ENCODE peak calls at places on chromosomes 3 and 15, in four cellular contexts. G, R, X and O are unnamed samples. For H3K9me3, the result is how much of the 10 kb centered on the place peaks cover.

GRCh38 chr3:51559961-51560360 is 21.4 kb downstream of the RAD54L2 start:
- DNase-seq in G (no peak), R (no peak), X (no peak), O (no peak)

GRCh38 chr3:136250862-136251460 is 821 bp downstream of the PCCB start:
- DNase-seq in G (peak), R (peak), X (no peak), O (peak)

GRCh38 chr3:46998852-46999515 is 19.5 kb downstream of the NBEAL2 start:
- DNase-seq in G (no peak), R (no peak), X (no peak), O (no peak)

GRCh38 chr3:188728371-188728896 is 443.3 kb upstream of the TPRG1 start:
- DNase-seq in G (no peak), R (no peak), X (no peak), O (no peak)

GRCh38 chr3:128322030-128323022 is 144.4 kb downstream of the DNAJB8 start:
- DNase-seq in G (peak), R (peak), X (no peak), O (peak)

GRCh38 chr3:55558316-55558715 is 71.2 kb upstream of the WNT5A start:
- DNase-seq in G (no peak), R (no peak), X (no peak), O (no peak)

GRCh38 chr3:112767177-112767576 is 79.5 kb downstream of the CD200R1L start:
- DNase-seq in G (no peak), R (no peak), X (no peak), O (no peak)

GRCh38 chr3:188389711-188390346 is 235.9 kb downstream of the LPP start:
- DNase-seq in G (no peak), R (peak), X (no peak), O (no peak)

GRCh38 chr3:15440891-15441290 is 13.5 kb downstream of the EAF1 start:
- DNase-seq in G (no peak), R (peak), X (no peak), O (peak)

GRCh38 chr15:38058596-38059075 is 124.2 kb downstream of the TMCO5A start:
- DNase-seq in G (no peak), R (no peak), X (no peak), O (no peak)

GRCh38 chr3:119524931-119525662 is 26.8 kb downstream of the TIMMDC1 start:
- DNase-seq in G (no peak), R (no peak), X (no peak), O (no peak)

GRCh38 chr15:98069256-98069655 is 108.8 kb downstream of the ARRDC4 start:
- DNase-seq in G (no peak), R (no peak), X (no peak), O (no peak)

GRCh38 chr3:36813320-36813719 is 49.0 kb upstream of the DCLK3 start:
- DNase-seq in G (no peak), R (no peak), X (peak), O (no peak)

GRCh38 chr3:197811343-197811742 is 20.3 kb downstream of the LRCH3 start:
- DNase-seq in G (peak), R (no peak), X (peak), O (peak)

GRCh38 chr3:195151866-195152526 is 119.0 kb downstream of the XXYLT1 start:
- DNase-seq in G (no peak), R (no peak), X (no peak), O (no peak)

GRCh38 chr3:14137445-14137844 is 12.6 kb downstream of the TMEM43 start:
- DNase-seq in G (no peak), R (no peak), X (no peak), O (no peak)

GRCh38 chr15:47301481-47301880 is 415.8 kb upstream of the SEMA6D start:
- DNase-seq in G (no peak), R (no peak), X (no peak), O (no peak)

GRCh38 chr3:23319913-23320312 is 116.8 kb downstream of the UBE2E2 start:
- DNase-seq in G (no peak), R (no peak), X (no peak), O (no peak)

GRCh38 chr3:190519886-190520285 is 6.0 kb downstream of the IL1RAP start:
- DNase-seq in G (no peak), R (no peak), X (no peak), O (peak)

GRCh38 chr3:104764499-104764898 is 602.2 kb upstream of the ALCAM start:
- DNase-seq in G (no peak), R (no peak), X (peak), O (no peak)

GRCh38 chr3:72763751-72764440 is 84.3 kb downstream of the SHQ1 start:
- DNase-seq in G (no peak), R (no peak), X (no peak), O (no peak)

GRCh38 chr3:131755380-131755779 is 252.6 kb upstream of the MRPL3 start:
- DNase-seq in G (no peak), R (no peak), X (no peak), O (no peak)
- H3K4me3 ChIP-seq in G (no peak), R (no peak), X (no peak), O (no peak)

GRCh38 chr3:16474920-16475319 is 38.6 kb downstream of the RFTN1 start:
- DNase-seq in G (no peak), R (no peak), X (no peak), O (no peak)

GRCh38 chr3:16475766-16476165 is 37.7 kb downstream of the RFTN1 start:
- DNase-seq in G (no peak), R (no peak), X (no peak), O (no peak)

GRCh38 chr3:16472593-16472992 is 40.9 kb downstream of the RFTN1 start:
- DNase-seq in G (no peak), R (no peak), X (no peak), O (no peak)

GRCh38 chr3:16476636-16477035 is 36.9 kb downstream of the RFTN1 start:
- DNase-seq in G (no peak), R (no peak), X (no peak), O (peak)

GRCh38 chr3:16474304-16474703 is 39.2 kb downstream of the RFTN1 start:
- DNase-seq in G (no peak), R (no peak), X (no peak), O (no peak)
- H3K9me3 ChIP-seq in G (under half), R (under half), X (under half), O (under half)

GRCh38 chr15:63597033-63597790 is at the start of gene FBXL22:
- DNase-seq in G (peak), R (no peak), X (no peak), O (no peak)

GRCh38 chr15:63599401-63600000 is 2.3 kb downstream of the FBXL22 start:
- DNase-seq in G (peak), R (peak), X (no peak), O (peak)

GRCh38 chr15:63596666-63597032 is 538 bp upstream of the FBXL22 start:
- DNase-seq in G (no peak), R (no peak), X (no peak), O (no peak)

GRCh38 chr15:63598467-63599400 is 1.5 kb downstream of the FBXL22 start:
- DNase-seq in G (peak), R (no peak), X (no peak), O (no peak)

GRCh38 chr15:63597821-63598220 is 634 bp downstream of the FBXL22 start:
- DNase-seq in G (no peak), R (no peak), X (no peak), O (no peak)
- H3K4me3 ChIP-seq in G (peak), R (no peak), X (no peak), O (no peak)

GRCh38 chr15:100383302-100384107 is 41.7 kb upstream of the ADAMTS17 start:
- DNase-seq in G (peak), R (peak), X (no peak), O (no peak)
- H3K9me3 ChIP-seq in G (under half), R (under half), X (under half), O (under half)

DNA sequence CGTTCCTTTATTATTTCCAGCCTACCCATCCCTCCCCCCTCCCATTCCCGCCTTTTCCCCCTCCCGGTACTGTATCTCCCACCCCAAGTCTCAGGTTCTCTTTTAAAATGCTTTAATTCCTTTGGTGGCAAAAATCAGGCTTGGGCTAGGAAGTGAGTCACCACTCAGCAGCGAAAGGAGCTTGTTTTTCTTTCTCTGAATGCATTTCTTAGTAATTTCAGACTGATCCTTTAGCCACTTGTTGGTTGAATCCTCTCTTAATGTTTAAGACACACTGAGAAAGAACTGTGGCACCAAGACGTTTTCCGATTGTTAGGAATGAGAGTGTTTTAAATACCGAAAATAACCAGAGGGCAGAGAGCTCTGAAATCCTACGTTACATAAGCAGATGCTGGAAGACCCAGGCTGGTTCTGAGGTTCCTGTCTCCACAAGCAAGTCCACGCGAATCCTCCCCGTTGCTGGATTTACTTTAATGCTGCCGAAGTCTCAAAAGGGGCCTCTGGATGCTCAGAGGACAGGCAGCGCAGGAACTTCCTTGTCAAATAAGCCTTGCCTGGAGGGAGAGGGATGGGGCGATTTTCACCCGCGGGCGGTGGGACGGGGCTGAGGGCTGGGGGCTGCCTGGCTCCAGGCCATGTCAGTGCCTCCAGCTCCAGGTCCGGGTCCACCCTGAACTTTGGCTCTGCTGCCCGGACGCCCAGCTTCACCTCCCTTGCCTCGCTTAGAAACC is 848 bp upstream of the COL8A1 start:
- DNase-seq in G (peak), R (peak), X (no peak), O (peak)
- H3K4me3 ChIP-seq in G (peak), R (no peak), X (peak), O (peak)